ENCODE peak calls at places on chromosome 7, in four cellular contexts. One of them, this sample, is unnamed.

GRCh38 chr7:4103352-4104091 is 578.6 kb upstream of the FOXK1 start:
- DNase-seq in cardiac muscle cell: no peak
- DNase-seq in DND-41: no peak
- DNase-seq in fibroblast of pulmonary artery: peak; percentile 2
- DNase-seq in this sample: no peak

GRCh38 chr7:14745076-14745475 is 157.5 kb downstream of the DGKB start:
- DNase-seq in cardiac muscle cell: no peak
- DNase-seq in DND-41: no peak
- DNase-seq in fibroblast of pulmonary artery: no peak
- DNase-seq in this sample: no peak

GRCh38 chr7:135300913-135301765 is 67.5 kb downstream of the STRA8 start:
- DNase-seq in cardiac muscle cell: no peak
- DNase-seq in DND-41: no peak
- DNase-seq in fibroblast of pulmonary artery: peak; percentile 47
- DNase-seq in this sample: no peak

GRCh38 chr7:16770657-16771329 is 17.2 kb downstream of the TSPAN13 start:
- DNase-seq in cardiac muscle cell: no peak
- DNase-seq in DND-41: no peak
- DNase-seq in fibroblast of pulmonary artery: no peak
- DNase-seq in this sample: no peak

GRCh38 chr7:39414669-39415035 is 151.6 kb upstream of the YAE1 start:
- DNase-seq in cardiac muscle cell: no peak
- DNase-seq in DND-41: no peak
- DNase-seq in fibroblast of pulmonary artery: no peak
- DNase-seq in this sample: no peak

GRCh38 chr7:6130007-6130587 is 98.9 kb downstream of the ANKRD61 start:
- DNase-seq in cardiac muscle cell: no peak
- DNase-seq in DND-41: no peak
- DNase-seq in fibroblast of pulmonary artery: no peak
- DNase-seq in this sample: no peak

GRCh38 chr7:2477447-2478386 is 1.5 kb upstream of the GRIFIN start:
- DNase-seq in cardiac muscle cell: peak; percentile 71
- DNase-seq in DND-41: no peak
- DNase-seq in fibroblast of pulmonary artery: peak; percentile 60
- DNase-seq in this sample: no peak

GRCh38 chr7:13111230-13111629 is 423.8 kb downstream of the ARL4A start:
- DNase-seq in cardiac muscle cell: no peak
- DNase-seq in DND-41: no peak
- DNase-seq in fibroblast of pulmonary artery: no peak
- DNase-seq in this sample: no peak

GRCh38 chr7:127995866-127996215 is 35.4 kb downstream of the LRRC4 start:
- DNase-seq in cardiac muscle cell: no peak
- DNase-seq in DND-41: no peak
- DNase-seq in fibroblast of pulmonary artery: no peak
- DNase-seq in this sample: no peak

GRCh38 chr7:127383123-127383835 is 9.2 kb downstream of the ZNF800 start:
- DNase-seq in cardiac muscle cell: no peak
- DNase-seq in DND-41: no peak
- DNase-seq in fibroblast of pulmonary artery: peak; percentile 36
- DNase-seq in this sample: no peak

GRCh38 chr7:112433289-112433688 is 17.0 kb upstream of the IFRD1 start:
- DNase-seq in cardiac muscle cell: no peak
- DNase-seq in DND-41: peak; percentile 57
- DNase-seq in fibroblast of pulmonary artery: no peak
- DNase-seq in this sample: no peak

GRCh38 chr7:100484636-100485114 is 948 bp downstream of the NYAP1 start:
- DNase-seq in cardiac muscle cell: no peak
- DNase-seq in DND-41: no peak
- DNase-seq in fibroblast of pulmonary artery: no peak
- DNase-seq in this sample: no peak

GRCh38 chr7:157683251-157684156 is 346.7 kb downstream of the DNAJB6 start:
- DNase-seq in cardiac muscle cell: no peak
- DNase-seq in DND-41: peak; percentile 2
- DNase-seq in fibroblast of pulmonary artery: no peak
- DNase-seq in this sample: no peak

GRCh38 chr7:107187774-107188173 is 19.0 kb downstream of the HBP1 start:
- DNase-seq in cardiac muscle cell: no peak
- DNase-seq in DND-41: no peak
- DNase-seq in fibroblast of pulmonary artery: no peak
- DNase-seq in this sample: no peak

GRCh38 chr7:143369678-143370651 is 7.5 kb upstream of the FAM131B start:
- DNase-seq in cardiac muscle cell: no peak
- DNase-seq in DND-41: no peak
- DNase-seq in fibroblast of pulmonary artery: no peak
- DNase-seq in this sample: no peak

GRCh38 chr7:47405921-47406765 is 175.8 kb downstream of the TNS3 start:
- DNase-seq in cardiac muscle cell: no peak
- DNase-seq in DND-41: no peak
- DNase-seq in fibroblast of pulmonary artery: peak; percentile 27
- DNase-seq in this sample: no peak

GRCh38 chr7:91941450-91941849 is 788 bp downstream of the AKAP9 start:
- DNase-seq in cardiac muscle cell: peak; percentile 51
- DNase-seq in DND-41: peak; percentile 67
- DNase-seq in fibroblast of pulmonary artery: peak; percentile 27
- DNase-seq in this sample: no peak

GRCh38 chr7:51011710-51012350 is 229.1 kb upstream of the GRB10 start:
- DNase-seq in cardiac muscle cell: no peak
- DNase-seq in DND-41: no peak
- DNase-seq in fibroblast of pulmonary artery: no peak
- DNase-seq in this sample: no peak

GRCh38 chr7:134278502-134279153 is 38.1 kb downstream of the SLC35B4 start:
- DNase-seq in cardiac muscle cell: no peak
- DNase-seq in DND-41: no peak
- DNase-seq in fibroblast of pulmonary artery: no peak
- DNase-seq in this sample: no peak

GRCh38 chr7:149626972-149627371 is 129.4 kb upstream of the ZNF746 start:
- DNase-seq in cardiac muscle cell: no peak
- DNase-seq in DND-41: no peak
- DNase-seq in fibroblast of pulmonary artery: no peak
- DNase-seq in this sample: no peak

GRCh38 chr7:149624419-149625338 is 127.1 kb upstream of the ZNF746 start:
- DNase-seq in cardiac muscle cell: peak; percentile 97
- DNase-seq in DND-41: peak; percentile 91
- DNase-seq in fibroblast of pulmonary artery: peak; percentile 94
- DNase-seq in this sample: peak; percentile 61

GRCh38 chr7:149625339-149625946 is 127.8 kb upstream of the ZNF746 start:
- DNase-seq in cardiac muscle cell: peak; percentile 78
- DNase-seq in DND-41: peak; percentile 22
- DNase-seq in fibroblast of pulmonary artery: peak; percentile 64
- DNase-seq in this sample: no peak

GRCh38 chr7:149627911-149628310 is 130.3 kb upstream of the ZNF746 start:
- DNase-seq in cardiac muscle cell: no peak
- DNase-seq in DND-41: no peak
- DNase-seq in fibroblast of pulmonary artery: no peak
- DNase-seq in this sample: no peak

GRCh38 chr7:149625947-149626392 is 128.4 kb upstream of the ZNF746 start:
- DNase-seq in cardiac muscle cell: no peak
- DNase-seq in DND-41: no peak
- DNase-seq in fibroblast of pulmonary artery: no peak
- DNase-seq in this sample: peak; percentile 67
- H3K4me3 ChIP-seq in cardiac muscle cell: no peak overlapping the region
- H3K4me3 ChIP-seq in DND-41: no peak overlapping the region
- H3K4me3 ChIP-seq in fibroblast of pulmonary artery: no peak overlapping the region
- H3K4me3 ChIP-seq in this sample: no peak overlapping the region

GRCh38 chr7:140304071-140304799 is 94.1 kb downstream of the SLC37A3 start:
- DNase-seq in cardiac muscle cell: no peak
- DNase-seq in DND-41: peak; percentile 29
- DNase-seq in fibroblast of pulmonary artery: peak; percentile 37
- DNase-seq in this sample: no peak
- TF ChIP-seq CTCF in cardiac muscle cell: peak; percentile 43
- TF ChIP-seq CTCF in DND-41: peak; percentile 58
- TF ChIP-seq CTCF in fibroblast of pulmonary artery: peak; percentile 14
- TF ChIP-seq CTCF in this sample: peak; percentile 34

DNA sequence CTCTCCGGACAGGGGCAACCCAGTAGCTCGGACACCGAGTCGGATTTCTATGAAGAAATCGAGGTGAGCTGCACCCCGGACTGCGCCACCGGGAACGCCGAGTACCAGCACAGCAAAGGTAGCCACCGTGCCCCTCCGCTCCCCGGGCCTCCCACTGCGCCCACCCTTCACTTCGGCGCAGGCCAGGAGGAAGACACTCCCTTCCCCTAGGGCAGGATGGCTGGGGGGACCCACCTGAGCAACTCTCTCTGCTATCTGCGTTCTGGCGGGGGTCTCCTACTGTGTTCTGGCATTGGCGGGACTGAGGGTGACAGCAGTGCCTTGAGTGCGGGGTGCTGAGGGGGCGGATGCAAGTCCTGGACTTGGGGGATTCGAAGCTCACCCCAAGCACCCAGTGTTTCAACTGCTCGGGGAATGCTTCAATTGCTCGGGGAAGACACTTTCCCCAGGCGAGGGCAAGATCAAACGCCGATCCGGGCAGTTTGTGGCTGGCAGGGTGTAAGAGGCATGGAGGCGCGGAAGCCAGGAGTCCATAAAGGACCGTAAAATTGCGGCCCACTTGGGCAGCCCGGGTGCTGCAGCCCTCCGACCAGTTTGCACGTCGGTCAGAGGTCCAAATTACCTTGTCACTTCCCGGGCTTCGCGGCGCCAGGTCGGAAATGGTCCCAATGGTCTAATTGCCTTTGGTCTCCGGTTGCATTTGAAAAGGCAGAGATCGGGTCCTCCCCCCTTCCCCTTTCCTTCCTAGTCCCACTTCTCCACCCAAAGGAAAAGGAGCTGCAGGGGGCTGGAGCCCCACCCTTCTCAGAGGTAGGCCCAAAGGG is 950 bp downstream of the EVX1 start:
- DNase-seq in cardiac muscle cell: no peak
- DNase-seq in DND-41: no peak
- DNase-seq in fibroblast of pulmonary artery: no peak
- DNase-seq in this sample: no peak
- H3K4me3 ChIP-seq in cardiac muscle cell: peak overlapping the region; percentile 13
- H3K4me3 ChIP-seq in DND-41: no peak overlapping the region
- H3K4me3 ChIP-seq in fibroblast of pulmonary artery: no peak overlapping the region
- H3K4me3 ChIP-seq in this sample: peak overlapping the region; percentile 61

GRCh38 chr7:132440126-132440525 is 136.1 kb downstream of the PLXNA4 start:
- DNase-seq in cardiac muscle cell: no peak
- DNase-seq in DND-41: no peak
- DNase-seq in fibroblast of pulmonary artery: no peak
- DNase-seq in this sample: no peak

GRCh38 chr7:132446265-132446664 is 130.0 kb downstream of the PLXNA4 start:
- DNase-seq in cardiac muscle cell: no peak
- DNase-seq in DND-41: no peak
- DNase-seq in fibroblast of pulmonary artery: no peak
- DNase-seq in this sample: no peak

GRCh38 chr7:132441935-132442334 is 134.3 kb downstream of the PLXNA4 start:
- DNase-seq in cardiac muscle cell: no peak
- DNase-seq in DND-41: no peak
- DNase-seq in fibroblast of pulmonary artery: no peak
- DNase-seq in this sample: no peak

GRCh38 chr7:132446666-132447217 is 129.5 kb downstream of the PLXNA4 start:
- DNase-seq in cardiac muscle cell: no peak
- DNase-seq in DND-41: no peak
- DNase-seq in fibroblast of pulmonary artery: no peak
- DNase-seq in this sample: no peak

DNA sequence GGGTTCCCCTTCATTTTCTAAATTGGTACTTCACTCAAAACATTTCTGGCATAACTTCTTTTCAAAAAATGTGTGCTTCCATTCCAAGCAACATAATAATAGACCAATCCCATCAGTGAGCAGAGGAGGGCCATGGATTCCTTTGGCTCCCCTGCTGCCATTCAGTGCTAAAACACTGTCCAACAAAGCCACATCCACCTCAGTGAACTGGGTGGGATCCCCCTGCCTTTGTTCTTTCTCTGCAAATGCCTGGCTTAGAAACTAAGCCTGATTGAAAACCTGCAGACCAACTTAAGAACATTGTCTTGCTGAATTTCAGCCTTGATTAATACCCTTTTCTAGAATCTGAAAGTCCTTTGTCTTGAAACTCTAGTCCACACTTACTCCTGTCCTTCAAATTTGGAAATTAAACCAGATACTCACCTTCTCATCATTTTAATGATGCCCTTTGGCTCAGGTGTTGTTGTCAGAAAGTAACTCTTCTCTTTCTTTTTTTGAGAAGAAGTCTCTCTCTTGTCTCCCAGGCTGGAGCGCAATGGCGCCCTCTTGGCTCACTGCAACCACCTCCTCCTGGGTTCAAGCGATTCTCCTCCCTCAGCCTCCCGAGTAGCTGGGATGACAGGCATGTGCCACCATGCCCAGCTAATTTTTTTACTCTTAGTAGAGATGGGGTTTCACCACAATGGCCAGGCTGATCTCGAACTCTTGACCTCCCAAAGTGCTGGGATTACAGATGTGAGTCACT is 132.3 kb downstream of the PLXNA4 start:
- DNase-seq in cardiac muscle cell: no peak
- DNase-seq in DND-41: no peak
- DNase-seq in fibroblast of pulmonary artery: no peak
- DNase-seq in this sample: no peak
- TF ChIP-seq CTCF in cardiac muscle cell: peak; percentile 11
- TF ChIP-seq CTCF in DND-41: no peak
- TF ChIP-seq CTCF in fibroblast of pulmonary artery: no peak
- TF ChIP-seq CTCF in this sample: no peak

DNA sequence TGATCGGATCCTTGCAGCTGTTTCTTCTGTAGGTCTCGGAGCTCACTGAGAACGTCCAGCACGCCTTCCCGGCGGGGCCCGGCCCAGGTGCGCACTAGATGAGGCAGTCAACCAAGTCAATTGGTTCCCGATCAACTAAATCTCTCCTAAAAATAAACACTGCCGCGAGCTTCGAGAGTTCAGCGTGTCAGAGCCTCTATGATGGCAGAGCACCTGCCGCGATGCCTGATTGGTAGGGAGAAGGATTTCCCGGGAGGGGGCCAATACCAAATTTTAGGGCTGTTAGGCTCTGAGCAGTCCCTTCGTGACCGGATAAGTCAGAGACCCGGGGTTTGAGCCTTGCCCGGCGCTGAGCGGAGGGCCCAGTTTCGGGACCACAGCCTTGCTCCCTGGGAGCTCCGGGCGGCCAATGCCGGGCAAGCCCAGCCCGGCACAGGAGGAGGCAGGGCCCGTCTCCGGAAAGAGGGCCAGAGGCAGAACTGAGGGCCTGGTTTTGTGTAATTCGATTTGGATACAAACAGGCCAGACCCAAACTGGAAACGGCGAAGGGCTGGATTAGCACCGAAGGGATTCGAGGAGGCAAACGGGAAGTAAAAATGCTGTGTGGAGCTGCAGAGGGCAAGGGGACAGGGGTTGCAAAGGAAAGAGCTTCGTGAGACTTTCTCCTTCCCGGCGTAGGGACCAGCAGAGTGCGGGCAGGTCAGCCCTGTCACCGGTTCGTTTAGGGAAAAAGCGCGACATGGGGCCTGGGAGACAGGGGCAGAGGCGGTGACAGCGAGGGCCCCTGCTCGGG is 583 bp downstream of the SLC26A5 start:
- DNase-seq in cardiac muscle cell: peak; percentile 10
- DNase-seq in DND-41: no peak
- DNase-seq in fibroblast of pulmonary artery: peak; percentile 5
- DNase-seq in this sample: no peak
- H3K4me3 ChIP-seq in cardiac muscle cell: peak overlapping the region; percentile 32
- H3K4me3 ChIP-seq in DND-41: no peak overlapping the region
- H3K4me3 ChIP-seq in fibroblast of pulmonary artery: peak overlapping the region; percentile 35
- H3K4me3 ChIP-seq in this sample: peak overlapping the region; percentile 7

GRCh38 chr7:23276381-23276780 is 22.8 kb upstream of the MALSU1 start:
- DNase-seq in cardiac muscle cell: no peak
- DNase-seq in DND-41: peak; percentile 21
- DNase-seq in fibroblast of pulmonary artery: peak; percentile 14
- DNase-seq in this sample: no peak
- TF ChIP-seq CTCF in cardiac muscle cell: peak; percentile 10
- TF ChIP-seq CTCF in DND-41: peak; percentile 35
- TF ChIP-seq CTCF in fibroblast of pulmonary artery: peak; percentile 15
- TF ChIP-seq CTCF in this sample: no peak